ENCODE peak calls at places on chromosome 3, in nine cellular contexts. G is cardiac fibroblast, Z is stomach, R is B cell, T is WERI-Rb-1, O is omental fat pad, K is heart left ventricle, S is fibroblast of mammary gland, H is tibial nerve. C is an unnamed sample.

GRCh38 chr3:124257332-124257864 is 265.5 kb upstream of the ROPN1 start:
- DNase-seq in O (no peak), S (no peak), R (no peak), T (no peak), K (no peak), Z (no peak), H (no peak), G (no peak), C (no peak)

GRCh38 chr3:152331018-152331541 is 62.4 kb downstream of the MBNL1 start:
- DNase-seq in T (no peak), R (no peak), K (no peak), H (no peak), G (peak), S (peak), O (no peak), Z (no peak), C (peak)

GRCh38 chr3:63863150-63864007 is at the start of the genes ATXN7 and THOC7:
- DNase-seq in T (peak), S (peak), K (peak), G (peak), H (peak), Z (peak), R (peak), O (no peak), C (peak)

GRCh38 chr3:133153382-133153781 is 115.2 kb downstream of the TMEM108 start:
- DNase-seq in K (no peak), R (no peak), T (no peak), S (no peak), G (no peak), O (no peak), Z (no peak), H (no peak), C (no peak)

GRCh38 chr3:16319307-16319706 is 54.3 kb downstream of the OXNAD1 start:
- DNase-seq in O (no peak), R (no peak), Z (peak), G (peak), K (no peak), T (peak), H (no peak), S (peak), C (no peak)

GRCh38 chr3:60161334-60161733 is 1089.9 kb downstream of the FHIT start:
- DNase-seq in O (no peak), G (no peak), K (no peak), T (no peak), H (no peak), S (no peak), Z (no peak), R (no peak), C (no peak)

GRCh38 chr3:129230311-129231019 is 18.9 kb upstream of the COPG1 start:
- DNase-seq in G (peak), S (peak), Z (no peak), T (no peak), K (no peak), R (no peak), H (no peak), O (no peak), C (peak)

GRCh38 chr3:87167634-87168456 is 59.3 kb upstream of the CHMP2B start:
- DNase-seq in K (no peak), R (peak), G (peak), T (peak), Z (no peak), H (no peak), S (peak), O (no peak), C (peak)

GRCh38 chr3:115161866-115162265 is 14.8 kb upstream of the ZBTB20 start:
- DNase-seq in T (no peak), O (no peak), S (no peak), R (no peak), K (no peak), G (no peak), Z (no peak), H (no peak), C (no peak)

GRCh38 chr3:12420393-12420792 is 63.9 kb upstream of the TSEN2 start:
- DNase-seq in S (peak), O (no peak), R (no peak), G (no peak), T (no peak), H (no peak), K (no peak), Z (no peak), C (no peak)

GRCh38 chr3:72818915-72819314 is 29.3 kb downstream of the SHQ1 start:
- DNase-seq in G (peak), O (no peak), Z (no peak), K (no peak), S (peak), R (no peak), H (no peak), T (no peak), C (peak)

GRCh38 chr3:80190051-80190450 is 422.3 kb upstream of the ROBO1 start:
- DNase-seq in H (no peak), K (no peak), S (peak), Z (no peak), G (peak), R (no peak), T (no peak), O (no peak), C (peak)

GRCh38 chr3:157493627-157494550 is 9.3 kb downstream of the VEPH1 start:
- DNase-seq in H (no peak), S (peak), G (peak), K (no peak), R (no peak), Z (no peak), T (no peak), O (no peak), C (peak)

GRCh38 chr3:49671291-49672288 is 2.6 kb upstream of the APEH start:
- DNase-seq in Z (peak), O (no peak), R (peak), T (peak), H (no peak), G (peak), S (peak), K (no peak), C (peak)

GRCh38 chr3:135199137-135199536 is 404.1 kb downstream of the EPHB1 start:
- DNase-seq in H (no peak), K (no peak), Z (no peak), G (no peak), R (no peak), O (no peak), S (no peak), T (no peak), C (no peak)

GRCh38 chr3:115999001-115999400 is 375.7 kb downstream of the GAP43 start:
- DNase-seq in Z (no peak), K (no peak), O (no peak), H (no peak), T (no peak), R (no peak), G (no peak), S (no peak), C (no peak)

GRCh38 chr3:155876537-155876936 is 6.1 kb downstream of the GMPS start:
- DNase-seq in S (no peak), O (no peak), H (no peak), G (no peak), Z (no peak), T (no peak), K (no peak), R (no peak), C (no peak)

GRCh38 chr3:11607816-11608215 is 35.9 kb downstream of the VGLL4 start:
- DNase-seq in S (no peak), O (no peak), T (no peak), R (no peak), H (no peak), Z (no peak), G (peak), K (no peak), C (no peak)

GRCh38 chr3:13122101-13123055 is 49.1 kb upstream of the IQSEC1 start:
- DNase-seq in S (no peak), R (no peak), G (no peak), Z (no peak), H (no peak), K (no peak), T (no peak), O (no peak), C (no peak)

GRCh38 chr3:17639765-17640164 is 102.7 kb downstream of the TBC1D5 start:
- DNase-seq in K (no peak), O (no peak), G (peak), H (no peak), T (no peak), R (no peak), S (peak), Z (no peak), C (peak)

GRCh38 chr3:87674397-87675161 is 384.2 kb downstream of the CGGBP1 start:
- DNase-seq in S (no peak), T (no peak), Z (no peak), K (no peak), O (no peak), H (no peak), R (peak), G (no peak), C (no peak)

GRCh38 chr3:133742351-133743091 is 3.7 kb upstream of the TF start:
- DNase-seq in S (peak), O (no peak), K (no peak), Z (no peak), T (no peak), G (no peak), R (no peak), H (no peak), C (peak)

GRCh38 chr3:138441742-138442141 is 7.3 kb downstream of the ESYT3 start:
- DNase-seq in Z (no peak), O (no peak), R (no peak), S (peak), T (no peak), H (no peak), K (no peak), G (peak), C (peak)

GRCh38 chr3:46089237-46090011 is 62.1 kb upstream of the XCR1 start:
- DNase-seq in R (no peak), G (peak), T (no peak), H (peak), O (peak), K (peak), Z (peak), S (peak), C (peak)

GRCh38 chr3:46090161-46090591 is 62.9 kb upstream of the XCR1 start:
- DNase-seq in S (no peak), T (no peak), G (peak), Z (no peak), H (no peak), R (no peak), K (no peak), O (no peak), C (no peak)

GRCh38 chr3:46086083-46086437 is 58.8 kb upstream of the XCR1 start:
- DNase-seq in R (no peak), O (no peak), Z (no peak), H (no peak), T (no peak), G (no peak), S (no peak), K (no peak), C (no peak)

GRCh38 chr3:46085421-46086082 is 58.3 kb upstream of the XCR1 start:
- DNase-seq in K (no peak), O (no peak), T (no peak), R (no peak), Z (no peak), G (no peak), H (no peak), S (no peak), C (no peak)

DNA sequence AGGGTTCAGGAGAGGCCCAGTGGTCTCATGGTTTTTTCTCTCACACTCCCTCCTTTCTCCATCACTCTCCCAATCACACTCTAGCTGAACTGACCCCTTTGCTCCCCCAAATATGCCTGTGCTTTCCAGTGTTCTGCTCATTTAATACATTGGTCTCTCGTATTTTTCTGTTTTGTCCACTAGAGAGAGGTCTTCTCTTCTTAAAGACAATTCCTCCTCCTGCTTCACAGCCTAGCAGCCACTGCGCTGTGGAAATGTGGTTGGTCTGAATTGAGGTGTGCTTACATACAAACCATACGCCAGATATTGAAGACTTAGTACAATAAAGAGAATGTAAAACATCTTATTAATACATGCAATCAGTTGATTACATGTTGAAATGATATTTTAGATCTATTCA is 60.6 kb upstream of the XCR1 start:
- DNase-seq in O (no peak), G (peak), S (peak), K (no peak), H (no peak), Z (no peak), R (no peak), T (no peak), C (peak)
- TF ChIP-seq CTCF in O (no peak), G (peak), S (peak), K (no peak), H (peak), Z (no peak), R (peak), T (no peak), C (peak)

DNA sequence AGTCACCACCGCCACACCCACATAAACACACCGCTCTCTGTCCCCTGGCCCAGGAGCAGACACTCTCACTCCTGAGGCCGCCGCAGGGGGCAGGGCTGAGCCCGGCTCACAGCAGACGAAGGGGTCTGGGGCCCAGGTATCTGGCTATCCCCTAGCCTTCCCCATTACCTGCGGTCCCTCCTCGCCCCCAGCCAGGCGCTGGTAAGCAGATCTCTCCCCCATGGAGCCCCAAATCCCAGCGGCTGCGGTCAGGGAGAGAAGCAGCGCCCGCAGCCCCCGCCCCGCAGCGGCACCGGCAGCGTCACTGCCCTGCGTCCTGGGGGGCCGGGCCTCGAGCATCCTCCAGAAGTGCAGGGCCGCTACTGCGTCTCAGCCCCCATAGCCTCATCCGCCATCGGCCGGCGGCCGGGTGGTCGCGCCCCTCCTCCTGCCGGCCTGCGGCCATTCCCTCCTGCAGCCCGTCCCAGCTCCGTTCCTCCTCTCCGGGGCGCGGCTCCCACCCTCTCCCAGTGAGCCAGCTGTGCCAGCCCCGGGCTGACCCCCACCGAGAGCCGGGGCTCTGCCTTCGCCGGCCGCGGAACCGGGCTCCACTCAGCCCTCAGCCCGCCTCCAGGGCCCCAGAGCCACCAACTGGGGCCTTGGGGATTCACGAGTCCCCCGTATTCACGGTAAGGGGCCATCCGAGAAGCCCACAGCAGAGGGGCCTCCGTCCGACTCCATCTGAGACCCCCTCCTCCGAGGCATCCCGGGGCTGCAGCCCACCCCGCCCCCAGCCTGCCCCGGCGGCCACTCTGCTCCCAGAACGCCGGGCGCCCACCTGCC is 13.1 kb downstream of the TNK2 start:
- DNase-seq in T (peak), O (no peak), R (peak), H (no peak), Z (peak), S (no peak), K (no peak), G (peak), C (peak)
- TF ChIP-seq CTCF in T (peak), O (no peak), R (peak), H (no peak), Z (no peak), S (no peak), K (no peak), G (peak), C (peak)

DNA sequence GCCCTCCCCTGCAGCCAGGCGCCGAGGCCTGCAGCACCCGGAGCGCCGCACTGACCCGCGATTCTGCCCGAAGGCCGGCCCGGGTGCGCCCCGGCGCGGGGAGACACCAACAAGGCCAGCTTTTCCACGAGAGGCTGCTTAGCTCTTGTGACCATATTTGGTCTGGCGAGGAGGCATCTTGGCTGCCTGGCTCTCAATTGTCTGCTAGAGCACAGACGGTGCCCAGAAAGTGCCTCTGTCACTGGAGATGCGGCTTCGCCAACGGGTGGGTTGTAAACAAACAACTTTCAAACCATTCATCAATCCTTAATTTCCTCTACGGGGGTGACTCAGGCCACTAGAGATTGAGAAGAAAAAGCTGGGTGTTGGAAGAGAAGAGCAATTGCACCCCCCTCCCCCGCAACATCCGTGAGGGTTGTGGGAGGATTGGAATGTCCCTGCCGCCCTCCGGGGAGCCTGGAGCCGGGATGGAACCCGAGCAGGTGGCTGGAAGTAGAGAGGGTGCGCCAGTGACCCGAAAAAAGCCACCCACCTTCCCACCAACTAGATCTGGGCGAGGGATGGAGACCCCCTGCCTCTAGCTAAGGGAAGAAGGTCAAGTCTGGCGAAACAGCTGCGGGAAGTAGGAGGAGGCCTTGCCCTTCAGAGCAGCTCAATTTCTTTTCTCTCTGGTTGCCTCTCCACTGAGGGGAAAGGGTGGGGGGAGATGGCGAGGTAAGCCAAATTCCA is 783 bp upstream of the WWTR1 start:
- DNase-seq in Z (peak), S (peak), H (peak), K (peak), R (no peak), T (peak), G (peak), O (no peak), C (peak)
- TF ChIP-seq CTCF in Z (no peak), S (peak), H (peak), K (peak), R (no peak), T (no peak), G (peak), O (no peak), C (peak)

DNA sequence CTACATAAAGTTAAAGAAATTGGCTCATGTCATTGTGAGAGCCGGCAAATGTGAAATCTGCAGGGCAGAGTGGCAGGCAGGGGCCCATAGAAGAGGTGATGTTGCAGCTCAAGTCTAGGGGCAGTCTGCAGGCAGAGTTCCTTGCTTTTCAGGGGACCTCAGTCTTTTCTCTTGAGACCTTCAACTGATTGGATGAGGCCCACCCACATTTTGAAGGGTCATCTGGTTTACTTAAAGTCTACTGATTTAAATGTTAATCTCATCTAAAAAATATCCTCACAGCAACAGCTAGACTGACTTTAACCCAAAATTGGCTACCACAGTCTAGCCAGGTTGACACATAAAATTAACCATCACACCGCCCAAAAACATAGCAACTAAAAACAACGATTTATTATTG is 77.6 kb upstream of the ALDH1L1 start:
- DNase-seq in K (no peak), H (no peak), S (no peak), T (no peak), Z (no peak), G (no peak), O (no peak), R (no peak), C (no peak)
- TF ChIP-seq CTCF in K (no peak), H (no peak), S (no peak), T (no peak), Z (no peak), G (no peak), O (no peak), R (no peak), C (no peak)

DNA sequence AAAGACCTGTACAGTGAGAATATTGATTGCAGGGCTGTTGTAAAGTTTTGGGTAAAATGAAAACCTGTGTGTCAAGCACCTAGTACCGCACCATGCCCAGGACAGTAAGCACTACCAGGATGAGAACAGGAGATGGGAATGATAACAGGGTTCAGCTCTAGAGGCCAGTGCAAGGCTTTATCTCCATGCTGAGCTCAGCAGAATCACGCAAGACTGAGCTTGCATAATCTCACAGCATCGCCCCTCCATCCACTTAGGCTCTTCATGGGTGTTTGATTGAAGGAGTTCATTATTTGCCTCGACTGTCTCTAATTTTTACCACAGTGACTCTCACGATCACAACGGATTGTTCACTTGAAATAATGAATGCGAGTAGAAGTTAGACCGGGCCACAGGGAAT is 2.9 kb downstream of the ATP13A5 start:
- DNase-seq in K (no peak), R (no peak), T (no peak), H (no peak), O (no peak), Z (no peak), S (no peak), G (no peak), C (no peak)
- TF ChIP-seq CTCF in K (no peak), R (no peak), T (no peak), H (no peak), O (no peak), Z (no peak), S (no peak), G (no peak), C (no peak)

DNA sequence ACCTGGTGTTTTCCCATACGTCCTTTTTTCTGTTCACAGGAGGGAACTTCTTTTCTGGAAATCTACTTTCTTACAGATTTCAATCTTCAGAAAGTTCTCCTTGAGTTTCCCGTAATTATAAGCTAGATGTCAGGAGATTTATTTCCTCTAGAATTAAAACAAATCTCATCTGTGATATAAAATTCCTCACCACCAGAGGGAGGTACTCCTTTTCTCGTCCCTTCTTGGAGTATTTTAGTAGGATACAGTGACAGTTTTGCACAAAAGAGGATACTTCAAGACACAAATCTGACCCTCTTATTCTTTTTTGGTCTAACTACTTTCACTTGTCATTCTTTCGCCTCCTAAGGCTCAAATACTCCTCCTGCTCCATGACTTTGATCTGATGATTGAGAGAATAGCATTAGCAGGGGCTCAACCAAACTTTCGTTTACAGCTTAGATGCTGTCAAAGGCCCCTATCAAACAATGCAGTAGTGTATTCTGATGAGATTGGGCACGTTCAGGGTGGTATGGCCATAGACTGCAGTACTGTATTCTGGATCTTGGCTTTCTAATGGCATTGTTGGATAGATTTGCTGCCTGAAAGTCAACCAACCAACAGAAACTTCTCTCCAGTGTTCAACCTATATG is 38.0 kb downstream of the TMEM41A start:
- DNase-seq in T (no peak), G (peak), R (no peak), O (no peak), Z (no peak), S (peak), K (no peak), H (no peak), C (peak)
- TF ChIP-seq CTCF in T (peak), G (no peak), R (no peak), O (no peak), Z (no peak), S (peak), K (no peak), H (no peak), C (peak)

C was measured in AG10803.